ENCODE peak calls at places on chromosomes 7 and 10, in ten cellular contexts. One of them, this sample, is unnamed.

GRCh38 chr7:44212018-44212417 is 11.2 kb downstream of the YKT6 start:
- DNase-seq in germinal center: no peak
- DNase-seq in activated T-helper 1 cell treated with anti-CD3 and anti-CD28 coated beads, Interleukin-12 subunit alpha, Interleukin-12 subunit beta, Interleukin-2, Interleukin-4 antibody, amounts not matched to agents 30 ng/mL and 10 ng/mL and 1 ng/mL, durations not matched to agents 14 hours and 24 hours and 36 hours: no peak
- DNase-seq in activated T-helper 9 cell treated with anti-CD3 and anti-CD28 coated beads, Interleukin-2, amount 50 U/mL, for 16 hours: no peak
- DNase-seq in NCI-H187 treated with DMSO at 0.1 percent for 48 hours: no peak
- DNase-seq in HFFc6: no peak
- DNase-seq in mucosa of gallbladder: no peak
- DNase-seq in epithelial cell of prostate: no peak
- DNase-seq in T follicular helper cell: no peak
- DNase-seq in Caki2: no peak
- DNase-seq in this sample: no peak

GRCh38 chr7:48183370-48183743 is 12.1 kb downstream of the ABCA13 start:
- DNase-seq in germinal center: no peak
- DNase-seq in T follicular helper cell: no peak
- DNase-seq in activated T-helper 9 cell treated with anti-CD3 and anti-CD28 coated beads, Interleukin-2, amount 50 U/mL, for 16 hours: no peak
- DNase-seq in mucosa of gallbladder: no peak
- DNase-seq in Caki2: no peak
- DNase-seq in activated T-helper 1 cell treated with anti-CD3 and anti-CD28 coated beads, Interleukin-12 subunit alpha, Interleukin-12 subunit beta, Interleukin-2, Interleukin-4 antibody, amounts not matched to agents 30 ng/mL and 10 ng/mL and 1 ng/mL, durations not matched to agents 14 hours and 24 hours and 36 hours: no peak
- DNase-seq in HFFc6: no peak
- DNase-seq in epithelial cell of prostate: no peak
- DNase-seq in NCI-H187 treated with DMSO at 0.1 percent for 48 hours: peak
- DNase-seq in this sample: no peak

GRCh38 chr7:142886866-142887265 is 1.3 kb upstream of the TRPV6 start:
- DNase-seq in Caki2: no peak
- DNase-seq in epithelial cell of prostate: no peak
- DNase-seq in activated T-helper 9 cell treated with anti-CD3 and anti-CD28 coated beads, Interleukin-2, amount 50 U/mL, for 16 hours: no peak
- DNase-seq in HFFc6: no peak
- DNase-seq in mucosa of gallbladder: no peak
- DNase-seq in activated T-helper 1 cell treated with anti-CD3 and anti-CD28 coated beads, Interleukin-12 subunit alpha, Interleukin-12 subunit beta, Interleukin-2, Interleukin-4 antibody, amounts not matched to agents 30 ng/mL and 10 ng/mL and 1 ng/mL, durations not matched to agents 14 hours and 24 hours and 36 hours: no peak
- DNase-seq in NCI-H187 treated with DMSO at 0.1 percent for 48 hours: no peak
- DNase-seq in T follicular helper cell: no peak
- DNase-seq in germinal center: no peak
- DNase-seq in this sample: no peak

GRCh38 chr7:8295638-8296361 is 33.8 kb upstream of the ICA1 start:
- DNase-seq in HFFc6: peak
- DNase-seq in T follicular helper cell: no peak
- DNase-seq in activated T-helper 1 cell treated with anti-CD3 and anti-CD28 coated beads, Interleukin-12 subunit alpha, Interleukin-12 subunit beta, Interleukin-2, Interleukin-4 antibody, amounts not matched to agents 30 ng/mL and 10 ng/mL and 1 ng/mL, durations not matched to agents 14 hours and 24 hours and 36 hours: peak
- DNase-seq in activated T-helper 9 cell treated with anti-CD3 and anti-CD28 coated beads, Interleukin-2, amount 50 U/mL, for 16 hours: no peak
- DNase-seq in Caki2: peak
- DNase-seq in germinal center: peak
- DNase-seq in mucosa of gallbladder: peak
- DNase-seq in epithelial cell of prostate: peak
- DNase-seq in NCI-H187 treated with DMSO at 0.1 percent for 48 hours: peak
- DNase-seq in this sample: peak

GRCh38 chr10:99612167-99612831 is 7.9 kb downstream of the SLC25A28 start:
- DNase-seq in epithelial cell of prostate: no peak
- DNase-seq in activated T-helper 9 cell treated with anti-CD3 and anti-CD28 coated beads, Interleukin-2, amount 50 U/mL, for 16 hours: no peak
- DNase-seq in HFFc6: peak
- DNase-seq in Caki2: peak
- DNase-seq in T follicular helper cell: no peak
- DNase-seq in activated T-helper 1 cell treated with anti-CD3 and anti-CD28 coated beads, Interleukin-12 subunit alpha, Interleukin-12 subunit beta, Interleukin-2, Interleukin-4 antibody, amounts not matched to agents 30 ng/mL and 10 ng/mL and 1 ng/mL, durations not matched to agents 14 hours and 24 hours and 36 hours: no peak
- DNase-seq in NCI-H187 treated with DMSO at 0.1 percent for 48 hours: no peak
- DNase-seq in mucosa of gallbladder: peak
- DNase-seq in germinal center: peak
- DNase-seq in this sample: no peak

GRCh38 chr7:105345725-105346124 is 43.0 kb downstream of the SRPK2 start:
- DNase-seq in NCI-H187 treated with DMSO at 0.1 percent for 48 hours: no peak
- DNase-seq in germinal center: no peak
- DNase-seq in HFFc6: no peak
- DNase-seq in epithelial cell of prostate: no peak
- DNase-seq in activated T-helper 1 cell treated with anti-CD3 and anti-CD28 coated beads, Interleukin-12 subunit alpha, Interleukin-12 subunit beta, Interleukin-2, Interleukin-4 antibody, amounts not matched to agents 30 ng/mL and 10 ng/mL and 1 ng/mL, durations not matched to agents 14 hours and 24 hours and 36 hours: no peak
- DNase-seq in T follicular helper cell: no peak
- DNase-seq in Caki2: no peak
- DNase-seq in mucosa of gallbladder: no peak
- DNase-seq in activated T-helper 9 cell treated with anti-CD3 and anti-CD28 coated beads, Interleukin-2, amount 50 U/mL, for 16 hours: no peak
- DNase-seq in this sample: no peak

GRCh38 chr10:34589275-34589674 is 225.8 kb downstream of the PARD3 start:
- DNase-seq in epithelial cell of prostate: no peak
- DNase-seq in T follicular helper cell: no peak
- DNase-seq in germinal center: no peak
- DNase-seq in HFFc6: no peak
- DNase-seq in mucosa of gallbladder: no peak
- DNase-seq in activated T-helper 1 cell treated with anti-CD3 and anti-CD28 coated beads, Interleukin-12 subunit alpha, Interleukin-12 subunit beta, Interleukin-2, Interleukin-4 antibody, amounts not matched to agents 30 ng/mL and 10 ng/mL and 1 ng/mL, durations not matched to agents 14 hours and 24 hours and 36 hours: no peak
- DNase-seq in activated T-helper 9 cell treated with anti-CD3 and anti-CD28 coated beads, Interleukin-2, amount 50 U/mL, for 16 hours: no peak
- DNase-seq in Caki2: no peak
- DNase-seq in NCI-H187 treated with DMSO at 0.1 percent for 48 hours: no peak
- DNase-seq in this sample: no peak

GRCh38 chr10:70540089-70540788 is 61.7 kb downstream of the PALD1 start:
- DNase-seq in germinal center: peak
- DNase-seq in T follicular helper cell: no peak
- DNase-seq in epithelial cell of prostate: no peak
- DNase-seq in HFFc6: no peak
- DNase-seq in activated T-helper 1 cell treated with anti-CD3 and anti-CD28 coated beads, Interleukin-12 subunit alpha, Interleukin-12 subunit beta, Interleukin-2, Interleukin-4 antibody, amounts not matched to agents 30 ng/mL and 10 ng/mL and 1 ng/mL, durations not matched to agents 14 hours and 24 hours and 36 hours: no peak
- DNase-seq in Caki2: no peak
- DNase-seq in NCI-H187 treated with DMSO at 0.1 percent for 48 hours: no peak
- DNase-seq in mucosa of gallbladder: no peak
- DNase-seq in activated T-helper 9 cell treated with anti-CD3 and anti-CD28 coated beads, Interleukin-2, amount 50 U/mL, for 16 hours: no peak
- DNase-seq in this sample: no peak

GRCh38 chr7:116177009-116177408 is 33.3 kb upstream of the TES start:
- DNase-seq in Caki2: peak
- DNase-seq in germinal center: no peak
- DNase-seq in mucosa of gallbladder: no peak
- DNase-seq in T follicular helper cell: no peak
- DNase-seq in activated T-helper 1 cell treated with anti-CD3 and anti-CD28 coated beads, Interleukin-12 subunit alpha, Interleukin-12 subunit beta, Interleukin-2, Interleukin-4 antibody, amounts not matched to agents 30 ng/mL and 10 ng/mL and 1 ng/mL, durations not matched to agents 14 hours and 24 hours and 36 hours: no peak
- DNase-seq in NCI-H187 treated with DMSO at 0.1 percent for 48 hours: no peak
- DNase-seq in activated T-helper 9 cell treated with anti-CD3 and anti-CD28 coated beads, Interleukin-2, amount 50 U/mL, for 16 hours: no peak
- DNase-seq in HFFc6: peak
- DNase-seq in epithelial cell of prostate: peak
- DNase-seq in this sample: no peak

GRCh38 chr10:48466611-48467240 is 138.1 kb downstream of the ARHGAP22 start:
- DNase-seq in activated T-helper 9 cell treated with anti-CD3 and anti-CD28 coated beads, Interleukin-2, amount 50 U/mL, for 16 hours: no peak
- DNase-seq in mucosa of gallbladder: no peak
- DNase-seq in epithelial cell of prostate: no peak
- DNase-seq in HFFc6: no peak
- DNase-seq in NCI-H187 treated with DMSO at 0.1 percent for 48 hours: no peak
- DNase-seq in Caki2: no peak
- DNase-seq in T follicular helper cell: no peak
- DNase-seq in activated T-helper 1 cell treated with anti-CD3 and anti-CD28 coated beads, Interleukin-12 subunit alpha, Interleukin-12 subunit beta, Interleukin-2, Interleukin-4 antibody, amounts not matched to agents 30 ng/mL and 10 ng/mL and 1 ng/mL, durations not matched to agents 14 hours and 24 hours and 36 hours: no peak
- DNase-seq in germinal center: no peak
- DNase-seq in this sample: no peak

GRCh38 chr10:49187950-49188761 is at the start of gene TMEM273:
- DNase-seq in NCI-H187 treated with DMSO at 0.1 percent for 48 hours: no peak
- DNase-seq in T follicular helper cell: no peak
- DNase-seq in epithelial cell of prostate: no peak
- DNase-seq in mucosa of gallbladder: peak
- DNase-seq in Caki2: peak
- DNase-seq in activated T-helper 1 cell treated with anti-CD3 and anti-CD28 coated beads, Interleukin-12 subunit alpha, Interleukin-12 subunit beta, Interleukin-2, Interleukin-4 antibody, amounts not matched to agents 30 ng/mL and 10 ng/mL and 1 ng/mL, durations not matched to agents 14 hours and 24 hours and 36 hours: no peak
- DNase-seq in HFFc6: no peak
- DNase-seq in germinal center: peak
- DNase-seq in activated T-helper 9 cell treated with anti-CD3 and anti-CD28 coated beads, Interleukin-2, amount 50 U/mL, for 16 hours: no peak
- DNase-seq in this sample: peak

GRCh38 chr7:32034052-32034451 is 36.2 kb downstream of the PDE1C start:
- DNase-seq in activated T-helper 1 cell treated with anti-CD3 and anti-CD28 coated beads, Interleukin-12 subunit alpha, Interleukin-12 subunit beta, Interleukin-2, Interleukin-4 antibody, amounts not matched to agents 30 ng/mL and 10 ng/mL and 1 ng/mL, durations not matched to agents 14 hours and 24 hours and 36 hours: no peak
- DNase-seq in mucosa of gallbladder: no peak
- DNase-seq in HFFc6: no peak
- DNase-seq in epithelial cell of prostate: peak
- DNase-seq in Caki2: no peak
- DNase-seq in T follicular helper cell: no peak
- DNase-seq in NCI-H187 treated with DMSO at 0.1 percent for 48 hours: no peak
- DNase-seq in activated T-helper 9 cell treated with anti-CD3 and anti-CD28 coated beads, Interleukin-2, amount 50 U/mL, for 16 hours: no peak
- DNase-seq in germinal center: no peak
- DNase-seq in this sample: no peak

GRCh38 chr10:5812283-5813090 is 747 bp downstream of the GDI2 start:
- DNase-seq in germinal center: peak
- DNase-seq in epithelial cell of prostate: no peak
- DNase-seq in Caki2: peak
- DNase-seq in HFFc6: no peak
- DNase-seq in mucosa of gallbladder: peak
- DNase-seq in activated T-helper 9 cell treated with anti-CD3 and anti-CD28 coated beads, Interleukin-2, amount 50 U/mL, for 16 hours: peak
- DNase-seq in NCI-H187 treated with DMSO at 0.1 percent for 48 hours: no peak
- DNase-seq in activated T-helper 1 cell treated with anti-CD3 and anti-CD28 coated beads, Interleukin-12 subunit alpha, Interleukin-12 subunit beta, Interleukin-2, Interleukin-4 antibody, amounts not matched to agents 30 ng/mL and 10 ng/mL and 1 ng/mL, durations not matched to agents 14 hours and 24 hours and 36 hours: peak
- DNase-seq in T follicular helper cell: peak
- DNase-seq in this sample: no peak

GRCh38 chr7:83934118-83934734 is 260.4 kb downstream of the SEMA3A start:
- DNase-seq in germinal center: no peak
- DNase-seq in Caki2: no peak
- DNase-seq in T follicular helper cell: no peak
- DNase-seq in activated T-helper 1 cell treated with anti-CD3 and anti-CD28 coated beads, Interleukin-12 subunit alpha, Interleukin-12 subunit beta, Interleukin-2, Interleukin-4 antibody, amounts not matched to agents 30 ng/mL and 10 ng/mL and 1 ng/mL, durations not matched to agents 14 hours and 24 hours and 36 hours: no peak
- DNase-seq in activated T-helper 9 cell treated with anti-CD3 and anti-CD28 coated beads, Interleukin-2, amount 50 U/mL, for 16 hours: no peak
- DNase-seq in mucosa of gallbladder: no peak
- DNase-seq in HFFc6: no peak
- DNase-seq in epithelial cell of prostate: no peak
- DNase-seq in NCI-H187 treated with DMSO at 0.1 percent for 48 hours: no peak
- DNase-seq in this sample: no peak

GRCh38 chr7:154746551-154746950 is 256.4 kb downstream of the PAXIP1 start:
- DNase-seq in germinal center: no peak
- DNase-seq in activated T-helper 9 cell treated with anti-CD3 and anti-CD28 coated beads, Interleukin-2, amount 50 U/mL, for 16 hours: no peak
- DNase-seq in mucosa of gallbladder: no peak
- DNase-seq in activated T-helper 1 cell treated with anti-CD3 and anti-CD28 coated beads, Interleukin-12 subunit alpha, Interleukin-12 subunit beta, Interleukin-2, Interleukin-4 antibody, amounts not matched to agents 30 ng/mL and 10 ng/mL and 1 ng/mL, durations not matched to agents 14 hours and 24 hours and 36 hours: no peak
- DNase-seq in HFFc6: no peak
- DNase-seq in NCI-H187 treated with DMSO at 0.1 percent for 48 hours: no peak
- DNase-seq in Caki2: no peak
- DNase-seq in epithelial cell of prostate: no peak
- DNase-seq in T follicular helper cell: no peak
- DNase-seq in this sample: no peak

GRCh38 chr10:102133373-102134195 is 744 bp downstream of the PPRC1 start:
- DNase-seq in HFFc6: peak
- DNase-seq in germinal center: peak
- DNase-seq in NCI-H187 treated with DMSO at 0.1 percent for 48 hours: no peak
- DNase-seq in Caki2: peak
- DNase-seq in activated T-helper 1 cell treated with anti-CD3 and anti-CD28 coated beads, Interleukin-12 subunit alpha, Interleukin-12 subunit beta, Interleukin-2, Interleukin-4 antibody, amounts not matched to agents 30 ng/mL and 10 ng/mL and 1 ng/mL, durations not matched to agents 14 hours and 24 hours and 36 hours: peak
- DNase-seq in T follicular helper cell: no peak
- DNase-seq in activated T-helper 9 cell treated with anti-CD3 and anti-CD28 coated beads, Interleukin-2, amount 50 U/mL, for 16 hours: peak
- DNase-seq in epithelial cell of prostate: no peak
- DNase-seq in mucosa of gallbladder: peak
- DNase-seq in this sample: peak

GRCh38 chr7:141181812-141182211 is 107.9 kb downstream of the TMEM178B start:
- DNase-seq in T follicular helper cell: no peak
- DNase-seq in mucosa of gallbladder: no peak
- DNase-seq in NCI-H187 treated with DMSO at 0.1 percent for 48 hours: no peak
- DNase-seq in activated T-helper 9 cell treated with anti-CD3 and anti-CD28 coated beads, Interleukin-2, amount 50 U/mL, for 16 hours: no peak
- DNase-seq in germinal center: no peak
- DNase-seq in epithelial cell of prostate: no peak
- DNase-seq in activated T-helper 1 cell treated with anti-CD3 and anti-CD28 coated beads, Interleukin-12 subunit alpha, Interleukin-12 subunit beta, Interleukin-2, Interleukin-4 antibody, amounts not matched to agents 30 ng/mL and 10 ng/mL and 1 ng/mL, durations not matched to agents 14 hours and 24 hours and 36 hours: no peak
- DNase-seq in HFFc6: no peak
- DNase-seq in Caki2: no peak
- DNase-seq in this sample: no peak

GRCh38 chr10:44803820-44804219 is 107.3 kb upstream of the TMEM72 start:
- DNase-seq in HFFc6: no peak
- DNase-seq in mucosa of gallbladder: no peak
- DNase-seq in germinal center: no peak
- DNase-seq in NCI-H187 treated with DMSO at 0.1 percent for 48 hours: no peak
- DNase-seq in T follicular helper cell: no peak
- DNase-seq in activated T-helper 1 cell treated with anti-CD3 and anti-CD28 coated beads, Interleukin-12 subunit alpha, Interleukin-12 subunit beta, Interleukin-2, Interleukin-4 antibody, amounts not matched to agents 30 ng/mL and 10 ng/mL and 1 ng/mL, durations not matched to agents 14 hours and 24 hours and 36 hours: no peak
- DNase-seq in activated T-helper 9 cell treated with anti-CD3 and anti-CD28 coated beads, Interleukin-2, amount 50 U/mL, for 16 hours: no peak
- DNase-seq in epithelial cell of prostate: no peak
- DNase-seq in Caki2: no peak
- DNase-seq in this sample: no peak

GRCh38 chr7:104973909-104974415 is 40.0 kb upstream of the KMT2E start:
- DNase-seq in NCI-H187 treated with DMSO at 0.1 percent for 48 hours: no peak
- DNase-seq in mucosa of gallbladder: no peak
- DNase-seq in Caki2: no peak
- DNase-seq in epithelial cell of prostate: no peak
- DNase-seq in T follicular helper cell: no peak
- DNase-seq in activated T-helper 1 cell treated with anti-CD3 and anti-CD28 coated beads, Interleukin-12 subunit alpha, Interleukin-12 subunit beta, Interleukin-2, Interleukin-4 antibody, amounts not matched to agents 30 ng/mL and 10 ng/mL and 1 ng/mL, durations not matched to agents 14 hours and 24 hours and 36 hours: no peak
- DNase-seq in activated T-helper 9 cell treated with anti-CD3 and anti-CD28 coated beads, Interleukin-2, amount 50 U/mL, for 16 hours: no peak
- DNase-seq in germinal center: no peak
- DNase-seq in HFFc6: peak
- DNase-seq in this sample: no peak

This sample was measured in GDM1.